ENCODE peak calls at places on chromosomes 16 and 17, in four cellular contexts. D is AG10803, B is transverse colon, L is AG04450. Q is an unnamed sample.

GRCh38 chr17:55284001-55284884 is 19.5 kb downstream of the HLF start:
- DNase-seq in D (no peak), L (no peak), B (no peak), Q (no peak)

GRCh38 chr17:45311762-45312476 is 4.9 kb downstream of the MAP3K14 start:
- DNase-seq in L (no peak), B (peak; percentile 89), D (peak; percentile 49), Q (no peak)

GRCh38 chr17:69607162-69607834 is 192.8 kb downstream of the MAP2K6 start:
- DNase-seq in L (peak; percentile 71), D (peak; percentile 87), B (peak; percentile 75), Q (peak; percentile 62)

GRCh38 chr16:11780988-11781680 is 15.9 kb downstream of the ZC3H7A start:
- DNase-seq in D (no peak), B (no peak), L (no peak), Q (no peak)

GRCh38 chr16:1300664-1301476 is 8.6 kb upstream of the UBE2I start:
- DNase-seq in B (peak; percentile 84), L (no peak), D (peak; percentile 34), Q (peak; percentile 85)

GRCh38 chr16:2926660-2927646 is 15.2 kb downstream of the FLYWCH1 start:
- DNase-seq in B (peak; percentile 92), L (peak; percentile 53), D (peak; percentile 78), Q (peak; percentile 87)

GRCh38 chr16:77385481-77385880 is 49.4 kb downstream of the ADAMTS18 start:
- DNase-seq in B (no peak), D (no peak), L (no peak), Q (no peak)

GRCh38 chr17:35752945-35753764 is at the start of gene GAS2L2:
- DNase-seq in L (no peak), B (no peak), D (peak; percentile 23), Q (no peak)

GRCh38 chr17:75315541-75316243 is 26.5 kb upstream of the SLC25A19 start:
- DNase-seq in L (no peak), B (no peak), D (peak; percentile 43), Q (no peak)

GRCh38 chr17:75707096-75707720 is 14.1 kb upstream of the ITGB4 start:
- DNase-seq in B (no peak), L (no peak), D (no peak), Q (no peak)

DNA sequence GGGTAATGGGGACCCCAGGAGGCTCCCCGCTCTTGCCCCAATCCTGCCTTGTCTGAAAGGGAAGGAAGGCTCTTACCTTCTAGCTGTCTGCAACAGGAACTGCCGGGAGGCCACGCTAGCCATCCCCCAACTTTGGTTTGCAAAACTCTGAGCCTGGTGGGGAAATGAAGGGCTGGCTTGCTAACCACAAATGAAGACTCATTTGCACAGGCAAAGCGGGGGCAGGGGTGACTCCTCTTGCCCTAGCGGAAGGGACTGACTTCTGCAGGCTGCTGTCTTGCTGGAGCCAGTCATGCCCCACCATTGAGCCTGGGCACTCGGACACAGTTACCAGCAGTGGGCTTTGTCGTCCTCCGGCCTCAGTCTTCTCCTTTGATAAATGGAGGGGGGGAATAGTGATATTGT is 52.6 kb downstream of the PLCG2 start:
- DNase-seq in L (no peak), D (peak; percentile 12), B (peak; percentile 79), Q (no peak)
- TF ChIP-seq CTCF in L (no peak), D (no peak), B (peak; percentile 16), Q (no peak)

GRCh38 chr17:17826942-17827785 is 9.6 kb downstream of the SREBF1 start:
- DNase-seq in B (no peak), L (no peak), D (no peak), Q (no peak)

GRCh38 chr17:17830269-17830567 is 6.6 kb downstream of the SREBF1 start:
- DNase-seq in B (no peak), L (no peak), D (no peak), Q (no peak)

GRCh38 chr17:17826340-17826708 is 10.5 kb downstream of the SREBF1 start:
- DNase-seq in D (no peak), B (no peak), L (no peak), Q (no peak)

GRCh38 chr17:17830740-17831207 is 6.0 kb downstream of the SREBF1 start:
- DNase-seq in L (no peak), D (no peak), B (peak; percentile 66), Q (no peak)

GRCh38 chr17:17827826-17828621 is 8.8 kb downstream of the SREBF1 start:
- DNase-seq in D (no peak), L (no peak), B (no peak), Q (no peak)
- TF ChIP-seq CTCF in D (no peak), L (no peak), B (no peak), Q (no peak)

GRCh38 chr17:40857535-40857934 is 9.5 kb downstream of the KRT12 start:
- DNase-seq in L (no peak), B (no peak), D (peak; percentile 81), Q (no peak)

GRCh38 chr17:40859536-40859935 is 7.5 kb downstream of the KRT12 start:
- DNase-seq in L (no peak), B (peak; percentile 46), D (peak; percentile 9), Q (no peak)

GRCh38 chr17:40850287-40850972 is 16.6 kb downstream of the KRT12 start:
- DNase-seq in D (no peak), L (no peak), B (no peak), Q (no peak)

GRCh38 chr17:40852378-40852777 is 14.6 kb downstream of the KRT12 start:
- DNase-seq in B (no peak), D (no peak), L (no peak), Q (no peak)

DNA sequence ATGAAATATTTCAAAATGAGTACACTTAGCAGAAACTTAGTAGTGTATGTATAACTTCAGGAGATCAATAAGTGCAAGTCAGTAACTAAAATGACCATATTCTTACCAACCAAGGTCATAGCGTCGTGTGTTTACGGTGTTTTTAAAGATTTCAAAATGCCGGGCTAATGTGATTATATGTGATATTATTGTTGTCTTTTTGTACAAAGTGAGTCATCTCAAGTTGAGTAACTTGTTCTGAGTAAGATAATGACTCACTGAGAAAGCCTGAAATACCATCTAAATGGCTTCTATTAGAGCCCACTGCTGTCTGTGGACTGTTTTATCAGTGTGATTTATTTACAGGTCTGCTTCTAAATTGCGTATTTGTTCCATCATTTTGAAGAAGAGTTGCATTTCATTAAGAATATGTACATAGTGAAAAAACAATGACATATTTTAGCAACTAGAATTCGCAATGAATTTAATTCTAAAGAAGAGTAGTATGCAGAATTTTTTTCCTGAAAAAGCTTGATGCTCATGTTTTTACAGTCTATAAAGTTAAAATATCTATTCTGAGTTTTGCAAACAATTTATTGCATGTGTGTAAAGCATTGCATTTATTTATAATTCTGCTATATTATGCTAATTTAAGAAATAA is 12.7 kb downstream of the KRT12 start:
- DNase-seq in L (peak; percentile 47), B (no peak), D (peak; percentile 89), Q (no peak)
- TF ChIP-seq CTCF in L (no peak), B (no peak), D (no peak), Q (no peak)

GRCh38 chr17:50358177-50358576 is 12.3 kb downstream of the XYLT2 start:
- DNase-seq in B (no peak), D (no peak), L (no peak), Q (no peak)
- TF ChIP-seq CTCF in B (no peak), D (no peak), L (no peak), Q (no peak)

GRCh38 chr17:59534583-59534982 is 30.8 kb upstream of the DHX40 start:
- DNase-seq in B (no peak), D (peak; percentile 6), L (no peak), Q (no peak)
- TF ChIP-seq CTCF in B (no peak), D (peak; percentile 16), L (peak; percentile 12), Q (no peak)

GRCh38 chr17:1882836-1883235 is 53.0 kb downstream of the RPA1 start:
- DNase-seq in L (no peak), B (no peak), D (peak; percentile 43), Q (peak; percentile 25)
- TF ChIP-seq CTCF in L (peak; percentile 61), B (peak; percentile 44), D (peak; percentile 67), Q (peak; percentile 48)

GRCh38 chr16:49281843-49282642 is 405 bp upstream of the CBLN1 start:
- DNase-seq in L (no peak), B (peak; percentile 91), D (peak; percentile 44), Q (peak; percentile 98)
- TF ChIP-seq CTCF in L (no peak), B (peak; percentile 48), D (no peak), Q (peak; percentile 24)

DNA sequence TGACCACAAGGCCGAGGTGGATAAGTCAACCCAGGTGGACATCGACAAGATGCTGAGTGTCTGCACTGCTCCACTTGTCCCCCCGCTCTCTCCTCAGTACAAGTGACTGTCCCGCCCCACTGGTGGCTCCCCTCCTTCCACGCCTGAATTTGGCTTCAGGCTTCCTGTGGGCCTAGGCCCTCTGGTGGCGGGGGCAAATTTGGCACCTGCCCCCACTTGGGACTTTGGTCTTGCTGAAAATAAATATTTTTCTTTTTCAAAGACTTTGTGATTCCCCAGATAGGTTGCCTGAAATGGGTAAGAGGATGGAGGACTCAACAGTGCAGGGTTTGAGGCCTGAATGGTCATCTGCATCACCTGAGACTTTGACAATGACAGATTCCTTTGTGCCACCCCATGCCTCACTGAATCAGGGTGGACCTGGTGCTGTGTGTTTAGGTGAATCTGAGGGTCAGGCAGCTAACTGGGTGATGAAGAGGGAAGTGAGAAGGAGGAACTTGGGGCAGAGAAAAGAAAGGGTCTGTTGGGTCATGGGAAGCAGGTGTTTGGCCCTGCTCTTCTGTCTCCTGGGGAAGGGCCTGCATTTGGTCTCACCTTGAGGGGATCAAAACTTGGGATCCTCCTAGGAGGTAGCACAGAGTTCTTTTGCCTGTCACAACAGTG is 2.0 kb downstream of the C16orf86 start:
- DNase-seq in L (no peak), D (no peak), B (no peak), Q (no peak)
- TF ChIP-seq CTCF in L (peak; percentile 1), D (peak; percentile 9), B (no peak), Q (no peak)

GRCh38 chr17:30299000-30299399 is 7.3 kb upstream of the BLMH start:
- DNase-seq in L (no peak), D (no peak), B (no peak), Q (no peak)
- TF ChIP-seq CTCF in L (peak; percentile 50), D (peak; percentile 28), B (no peak), Q (no peak)

Q was measured in nephron progenitor cell.